ENCODE peak calls at places on chromosomes 5 and 9, in eight cellular contexts. One of them, this sample, is unnamed.

GRCh38 chr5:12245429-12245828 is 341.2 kb upstream of the CTNND2 start:
- DNase-seq in dorsolateral prefrontal cortex: no peak
- DNase-seq in body of pancreas: no peak
- DNase-seq in GM12878: no peak
- DNase-seq in tibial artery: no peak
- DNase-seq in stomach: no peak
- DNase-seq in pancreas: no peak
- DNase-seq in naive thymus-derived CD4-positive, alpha-beta T cell: no peak
- DNase-seq in this sample: no peak

GRCh38 chr5:77957-78804 is 13.8 kb upstream of the PLEKHG4B start:
- DNase-seq in dorsolateral prefrontal cortex: no peak
- DNase-seq in body of pancreas: no peak
- DNase-seq in GM12878: no peak
- DNase-seq in tibial artery: no peak
- DNase-seq in stomach: peak; percentile 73
- DNase-seq in pancreas: peak; percentile 37
- DNase-seq in naive thymus-derived CD4-positive, alpha-beta T cell: no peak
- DNase-seq in this sample: no peak

GRCh38 chr5:168865973-168866372 is 286.8 kb upstream of the PANK3 start:
- DNase-seq in dorsolateral prefrontal cortex: no peak
- DNase-seq in body of pancreas: no peak
- DNase-seq in GM12878: no peak
- DNase-seq in tibial artery: no peak
- DNase-seq in stomach: no peak
- DNase-seq in pancreas: no peak
- DNase-seq in naive thymus-derived CD4-positive, alpha-beta T cell: no peak
- DNase-seq in this sample: no peak

GRCh38 chr5:16952968-16953671 is 17.0 kb upstream of the MYO10 start:
- DNase-seq in dorsolateral prefrontal cortex: no peak
- DNase-seq in body of pancreas: no peak
- DNase-seq in GM12878: no peak
- DNase-seq in tibial artery: no peak
- DNase-seq in stomach: no peak
- DNase-seq in pancreas: no peak
- DNase-seq in naive thymus-derived CD4-positive, alpha-beta T cell: no peak
- DNase-seq in this sample: no peak

GRCh38 chr5:126471875-126472537 is 48.8 kb downstream of the GRAMD2B start:
- DNase-seq in dorsolateral prefrontal cortex: no peak
- DNase-seq in body of pancreas: no peak
- DNase-seq in GM12878: no peak
- DNase-seq in tibial artery: no peak
- DNase-seq in stomach: no peak
- DNase-seq in pancreas: no peak
- DNase-seq in naive thymus-derived CD4-positive, alpha-beta T cell: no peak
- DNase-seq in this sample: no peak

GRCh38 chr9:112535811-112536210 is 49.2 kb downstream of the KIAA1958 start:
- DNase-seq in dorsolateral prefrontal cortex: no peak
- DNase-seq in body of pancreas: no peak
- DNase-seq in GM12878: no peak
- DNase-seq in tibial artery: no peak
- DNase-seq in stomach: no peak
- DNase-seq in pancreas: no peak
- DNase-seq in naive thymus-derived CD4-positive, alpha-beta T cell: no peak
- DNase-seq in this sample: no peak

GRCh38 chr5:59261969-59262368 is 631.6 kb downstream of the PDE4D start:
- DNase-seq in dorsolateral prefrontal cortex: no peak
- DNase-seq in body of pancreas: no peak
- DNase-seq in GM12878: no peak
- DNase-seq in tibial artery: no peak
- DNase-seq in stomach: no peak
- DNase-seq in pancreas: no peak
- DNase-seq in naive thymus-derived CD4-positive, alpha-beta T cell: no peak
- DNase-seq in this sample: no peak

GRCh38 chr9:2771101-2771500 is 53.8 kb downstream of the KCNV2 start:
- DNase-seq in dorsolateral prefrontal cortex: no peak
- DNase-seq in body of pancreas: no peak
- DNase-seq in GM12878: no peak
- DNase-seq in tibial artery: no peak
- DNase-seq in stomach: no peak
- DNase-seq in pancreas: no peak
- DNase-seq in naive thymus-derived CD4-positive, alpha-beta T cell: no peak
- DNase-seq in this sample: peak; percentile 24

GRCh38 chr5:89452081-89452480 is 569.1 kb upstream of the MEF2C start:
- DNase-seq in dorsolateral prefrontal cortex: no peak
- DNase-seq in body of pancreas: no peak
- DNase-seq in GM12878: no peak
- DNase-seq in tibial artery: no peak
- DNase-seq in stomach: no peak
- DNase-seq in pancreas: no peak
- DNase-seq in naive thymus-derived CD4-positive, alpha-beta T cell: no peak
- DNase-seq in this sample: no peak

GRCh38 chr9:121652037-121652837 is 803 bp downstream of the DAB2IP start:
- DNase-seq in dorsolateral prefrontal cortex: no peak
- DNase-seq in body of pancreas: peak; percentile 58
- DNase-seq in GM12878: no peak
- DNase-seq in tibial artery: no peak
- DNase-seq in stomach: peak; percentile 67
- DNase-seq in pancreas: peak; percentile 74
- DNase-seq in naive thymus-derived CD4-positive, alpha-beta T cell: no peak
- DNase-seq in this sample: no peak

GRCh38 chr5:76401801-76402250 is 1.3 kb upstream of the IQGAP2 start:
- DNase-seq in dorsolateral prefrontal cortex: no peak
- DNase-seq in body of pancreas: peak; percentile 30
- DNase-seq in GM12878: peak; percentile 28
- DNase-seq in tibial artery: no peak
- DNase-seq in stomach: no peak
- DNase-seq in pancreas: no peak
- DNase-seq in naive thymus-derived CD4-positive, alpha-beta T cell: peak; percentile 64
- DNase-seq in this sample: no peak

GRCh38 chr5:68762201-68762600 is 331.6 kb upstream of the SLC30A5 start:
- DNase-seq in dorsolateral prefrontal cortex: no peak
- DNase-seq in body of pancreas: no peak
- DNase-seq in GM12878: no peak
- DNase-seq in tibial artery: no peak
- DNase-seq in stomach: no peak
- DNase-seq in pancreas: no peak
- DNase-seq in naive thymus-derived CD4-positive, alpha-beta T cell: no peak
- DNase-seq in this sample: no peak

GRCh38 chr5:53508125-53508524 is 27.7 kb downstream of the FST start:
- DNase-seq in dorsolateral prefrontal cortex: no peak
- DNase-seq in body of pancreas: no peak
- DNase-seq in GM12878: no peak
- DNase-seq in tibial artery: no peak
- DNase-seq in stomach: no peak
- DNase-seq in pancreas: no peak
- DNase-seq in naive thymus-derived CD4-positive, alpha-beta T cell: no peak
- DNase-seq in this sample: no peak
- H3K27ac ChIP-seq in dorsolateral prefrontal cortex: no peak overlapping the region
- H3K27ac ChIP-seq in body of pancreas: no peak overlapping the region
- H3K27ac ChIP-seq in GM12878: no peak overlapping the region
- H3K27ac ChIP-seq in tibial artery: no peak overlapping the region
- H3K27ac ChIP-seq in stomach: no peak overlapping the region
- H3K27ac ChIP-seq in pancreas: no peak overlapping the region
- H3K27ac ChIP-seq in naive thymus-derived CD4-positive, alpha-beta T cell: no peak overlapping the region
- H3K27ac ChIP-seq in this sample: no peak overlapping the region

DNA sequence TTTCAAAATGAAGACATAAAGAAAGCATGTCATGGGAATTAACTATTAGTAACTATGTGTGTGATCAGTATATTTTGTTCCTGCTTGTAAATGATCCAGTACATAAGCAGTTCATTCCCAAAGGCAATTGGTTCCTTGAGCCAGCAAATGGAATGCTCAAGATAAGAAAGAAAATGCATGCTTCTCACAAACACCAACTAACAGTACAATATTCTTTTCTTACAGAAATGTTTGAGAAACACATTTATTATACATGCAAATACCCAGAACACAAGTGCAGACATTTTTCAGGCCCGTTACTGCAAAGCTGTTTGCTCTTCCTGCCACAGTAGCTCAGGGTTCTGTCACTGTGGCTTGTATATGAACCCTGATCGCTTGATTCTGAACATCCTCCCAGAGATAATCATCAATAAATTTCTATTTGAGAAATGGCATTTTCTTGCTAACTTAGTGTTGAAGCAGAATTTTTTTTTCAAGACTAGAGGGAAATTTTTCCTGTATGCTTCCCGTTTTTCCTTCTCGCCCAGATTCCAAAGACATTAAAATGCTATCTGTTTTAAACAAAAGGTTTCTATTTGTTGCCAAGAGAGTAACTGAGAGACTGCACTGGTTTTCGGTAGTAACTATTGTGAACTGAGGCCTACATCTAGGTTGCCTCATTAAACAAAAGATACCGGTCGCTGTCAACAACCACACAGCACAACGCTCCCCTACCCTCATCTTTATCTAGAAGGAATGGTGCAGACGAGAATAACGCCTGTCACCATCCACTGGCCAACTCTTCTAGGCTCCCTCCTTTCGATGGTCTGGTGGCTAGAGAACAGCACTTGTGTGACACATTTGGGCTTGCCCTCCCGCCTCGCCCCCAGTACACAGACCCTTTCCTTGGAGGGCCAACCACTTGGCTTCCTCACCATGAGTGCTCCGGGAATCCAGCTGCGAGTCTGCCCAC is 1.7 kb downstream of the GNAQ start:
- DNase-seq in dorsolateral prefrontal cortex: peak; percentile 29
- DNase-seq in body of pancreas: no peak
- DNase-seq in GM12878: no peak
- DNase-seq in tibial artery: peak; percentile 26
- DNase-seq in stomach: no peak
- DNase-seq in pancreas: no peak
- DNase-seq in naive thymus-derived CD4-positive, alpha-beta T cell: peak; percentile 18
- DNase-seq in this sample: peak; percentile 22
- H3K4me3 ChIP-seq in dorsolateral prefrontal cortex: peak overlapping the region; percentile 78
- H3K4me3 ChIP-seq in body of pancreas: peak overlapping the region; percentile 20
- H3K4me3 ChIP-seq in GM12878: no peak overlapping the region
- H3K4me3 ChIP-seq in tibial artery: peak overlapping the region; percentile 84
- H3K4me3 ChIP-seq in stomach: peak overlapping the region; percentile 78
- H3K4me3 ChIP-seq in pancreas: peak overlapping the region; percentile 64
- H3K4me3 ChIP-seq in naive thymus-derived CD4-positive, alpha-beta T cell: peak overlapping the region; percentile 58
- H3K4me3 ChIP-seq in this sample: peak overlapping the region; percentile 45

DNA sequence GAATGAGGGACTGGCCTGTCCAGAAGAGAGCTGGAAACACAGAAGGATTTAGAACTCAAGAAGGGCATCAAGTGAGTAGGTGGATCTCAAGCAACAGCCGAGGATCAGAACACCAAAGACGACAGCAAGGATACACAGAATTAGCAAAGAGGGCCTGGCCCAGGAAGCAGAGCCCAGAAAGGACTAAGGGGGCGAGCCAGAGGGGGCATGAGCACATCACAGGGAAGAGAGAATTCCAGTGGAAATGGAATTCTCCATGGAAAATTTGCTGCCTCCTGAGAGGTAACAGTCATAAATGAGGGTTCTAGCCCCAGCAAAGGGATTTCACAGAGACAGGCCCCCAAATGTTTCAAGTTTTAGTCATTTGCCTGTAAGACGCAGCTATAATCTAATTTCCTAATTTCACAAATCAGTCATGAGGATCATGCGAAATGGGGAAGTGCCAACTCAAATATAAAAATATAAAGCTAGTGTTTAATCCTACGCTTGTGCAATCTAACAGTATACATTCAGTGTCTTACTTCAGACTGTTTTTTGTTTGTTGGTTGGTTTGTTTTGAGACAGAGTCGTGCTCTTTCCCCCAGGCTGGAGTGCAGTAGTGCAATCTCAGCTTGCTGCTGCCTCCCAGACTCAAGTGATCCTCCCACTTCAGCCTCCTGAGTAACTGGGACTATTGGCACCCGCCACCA is 46.7 kb downstream of the FNBP1 start:
- DNase-seq in dorsolateral prefrontal cortex: no peak
- DNase-seq in body of pancreas: no peak
- DNase-seq in GM12878: no peak
- DNase-seq in tibial artery: no peak
- DNase-seq in stomach: no peak
- DNase-seq in pancreas: no peak
- DNase-seq in naive thymus-derived CD4-positive, alpha-beta T cell: no peak
- DNase-seq in this sample: no peak
- H3K27ac ChIP-seq in dorsolateral prefrontal cortex: peak overlapping the region; percentile 86
- H3K27ac ChIP-seq in body of pancreas: peak overlapping the region; percentile 45
- H3K27ac ChIP-seq in GM12878: peak overlapping the region; percentile 100
- H3K27ac ChIP-seq in tibial artery: peak overlapping the region; percentile 73
- H3K27ac ChIP-seq in stomach: peak overlapping the region; percentile 84
- H3K27ac ChIP-seq in pancreas: no peak overlapping the region
- H3K27ac ChIP-seq in naive thymus-derived CD4-positive, alpha-beta T cell: peak overlapping the region; percentile 61
- H3K27ac ChIP-seq in this sample: peak overlapping the region; percentile 49

GRCh38 chr9:110623462-110624025 is 44.0 kb upstream of the SVEP1 start:
- DNase-seq in dorsolateral prefrontal cortex: no peak
- DNase-seq in body of pancreas: peak; percentile 46
- DNase-seq in GM12878: peak; percentile 28
- DNase-seq in tibial artery: peak; percentile 36
- DNase-seq in stomach: peak; percentile 35
- DNase-seq in pancreas: no peak
- DNase-seq in naive thymus-derived CD4-positive, alpha-beta T cell: no peak
- DNase-seq in this sample: peak; percentile 60

GRCh38 chr9:110620726-110621125 is 41.2 kb upstream of the SVEP1 start:
- DNase-seq in dorsolateral prefrontal cortex: no peak
- DNase-seq in body of pancreas: no peak
- DNase-seq in GM12878: no peak
- DNase-seq in tibial artery: no peak
- DNase-seq in stomach: no peak
- DNase-seq in pancreas: no peak
- DNase-seq in naive thymus-derived CD4-positive, alpha-beta T cell: no peak
- DNase-seq in this sample: no peak

GRCh38 chr9:110622368-110622767 is 42.8 kb upstream of the SVEP1 start:
- DNase-seq in dorsolateral prefrontal cortex: no peak
- DNase-seq in body of pancreas: no peak
- DNase-seq in GM12878: no peak
- DNase-seq in tibial artery: no peak
- DNase-seq in stomach: no peak
- DNase-seq in pancreas: no peak
- DNase-seq in naive thymus-derived CD4-positive, alpha-beta T cell: no peak
- DNase-seq in this sample: no peak

GRCh38 chr9:110615526-110615925 is 36.0 kb upstream of the SVEP1 start:
- DNase-seq in dorsolateral prefrontal cortex: no peak
- DNase-seq in body of pancreas: no peak
- DNase-seq in GM12878: no peak
- DNase-seq in tibial artery: no peak
- DNase-seq in stomach: no peak
- DNase-seq in pancreas: no peak
- DNase-seq in naive thymus-derived CD4-positive, alpha-beta T cell: no peak
- DNase-seq in this sample: no peak

GRCh38 chr9:110619831-110620230 is 40.3 kb upstream of the SVEP1 start:
- DNase-seq in dorsolateral prefrontal cortex: no peak
- DNase-seq in body of pancreas: no peak
- DNase-seq in GM12878: no peak
- DNase-seq in tibial artery: no peak
- DNase-seq in stomach: no peak
- DNase-seq in pancreas: no peak
- DNase-seq in naive thymus-derived CD4-positive, alpha-beta T cell: no peak
- DNase-seq in this sample: no peak
- H3K4me3 ChIP-seq in dorsolateral prefrontal cortex: no peak overlapping the region
- H3K4me3 ChIP-seq in body of pancreas: no peak overlapping the region
- H3K4me3 ChIP-seq in GM12878: no peak overlapping the region
- H3K4me3 ChIP-seq in tibial artery: no peak overlapping the region
- H3K4me3 ChIP-seq in stomach: no peak overlapping the region
- H3K4me3 ChIP-seq in pancreas: no peak overlapping the region
- H3K4me3 ChIP-seq in naive thymus-derived CD4-positive, alpha-beta T cell: no peak overlapping the region
- H3K4me3 ChIP-seq in this sample: no peak overlapping the region